ENCODE peak calls at places on chromosomes 1 and 21, in four cellular contexts. P is Panc1, X is neural crest cell, U is coronary artery. H is an unnamed sample.

GRCh38 chr21:33266784-33267135 is 593 bp downstream of the IL10RB start:
- DNase-seq in P (no peak), X (no peak), U (no peak), H (no peak)

GRCh38 chr1:62384276-62385005 is 52.4 kb upstream of the USP1 start:
- DNase-seq in P (no peak), X (no peak), U (no peak), H (peak)

GRCh38 chr21:14901482-14901958 is 163.3 kb downstream of the NRIP1 start:
- DNase-seq in P (no peak), X (no peak), U (no peak), H (peak)

GRCh38 chr21:26572668-26573381 is at the start of gene CYYR1:
- DNase-seq in P (no peak), X (peak), U (no peak), H (no peak)

GRCh38 chr1:174877208-174877673 is 122.5 kb upstream of the CACYBP start:
- DNase-seq in P (no peak), X (no peak), U (no peak), H (no peak)

GRCh38 chr1:44036409-44037111 is 5.3 kb upstream of the SLC6A9 start:
- DNase-seq in P (no peak), X (peak), U (no peak), H (peak)

GRCh38 chr1:65509912-65510680 is 89.6 kb downstream of the LEPR start:
- DNase-seq in P (no peak), X (no peak), U (no peak), H (peak)

GRCh38 chr1:34500451-34500850 is 254.4 kb upstream of the GJB5 start:
- DNase-seq in P (no peak), X (peak), U (no peak), H (peak)

GRCh38 chr21:36479415-36480402 is at the start of gene CLDN14:
- DNase-seq in P (no peak), X (no peak), U (no peak), H (no peak)

GRCh38 chr21:39055167-39055767 is 128.0 kb downstream of the PSMG1 start:
- DNase-seq in P (no peak), X (no peak), U (no peak), H (no peak)

GRCh38 chr1:156050376-156050775 is 3.2 kb downstream of the UBQLN4 start:
- DNase-seq in P (no peak), X (no peak), U (no peak), H (no peak)

GRCh38 chr21:44618504-44618903 is 6.6 kb downstream of the KRTAP10-8 start:
- DNase-seq in P (no peak), X (no peak), U (no peak), H (no peak)

GRCh38 chr1:165910764-165911421 is 83.5 kb downstream of the UCK2 start:
- DNase-seq in P (no peak), X (no peak), U (no peak), H (no peak)

GRCh38 chr1:77060000-77060399 is 159.2 kb downstream of the PIGK start:
- DNase-seq in P (no peak), X (no peak), U (no peak), H (no peak)

GRCh38 chr1:231487019-231487418 is 41.5 kb upstream of the TSNAX start:
- DNase-seq in P (no peak), X (no peak), U (no peak), H (peak)

GRCh38 chr1:71787699-71788098 is 494.6 kb downstream of the NEGR1 start:
- DNase-seq in P (no peak), X (no peak), U (no peak), H (no peak)

GRCh38 chr1:60222492-60223369 is 149.2 kb upstream of the C1orf87 start:
- DNase-seq in P (no peak), X (no peak), U (no peak), H (no peak)

GRCh38 chr1:213793482-213794067 is 194.2 kb upstream of the PROX1 start:
- DNase-seq in P (no peak), X (no peak), U (no peak), H (no peak)

GRCh38 chr21:18524097-18524496 is 120.5 kb upstream of the TMPRSS15 start:
- DNase-seq in P (no peak), X (no peak), U (no peak), H (no peak)

DNA sequence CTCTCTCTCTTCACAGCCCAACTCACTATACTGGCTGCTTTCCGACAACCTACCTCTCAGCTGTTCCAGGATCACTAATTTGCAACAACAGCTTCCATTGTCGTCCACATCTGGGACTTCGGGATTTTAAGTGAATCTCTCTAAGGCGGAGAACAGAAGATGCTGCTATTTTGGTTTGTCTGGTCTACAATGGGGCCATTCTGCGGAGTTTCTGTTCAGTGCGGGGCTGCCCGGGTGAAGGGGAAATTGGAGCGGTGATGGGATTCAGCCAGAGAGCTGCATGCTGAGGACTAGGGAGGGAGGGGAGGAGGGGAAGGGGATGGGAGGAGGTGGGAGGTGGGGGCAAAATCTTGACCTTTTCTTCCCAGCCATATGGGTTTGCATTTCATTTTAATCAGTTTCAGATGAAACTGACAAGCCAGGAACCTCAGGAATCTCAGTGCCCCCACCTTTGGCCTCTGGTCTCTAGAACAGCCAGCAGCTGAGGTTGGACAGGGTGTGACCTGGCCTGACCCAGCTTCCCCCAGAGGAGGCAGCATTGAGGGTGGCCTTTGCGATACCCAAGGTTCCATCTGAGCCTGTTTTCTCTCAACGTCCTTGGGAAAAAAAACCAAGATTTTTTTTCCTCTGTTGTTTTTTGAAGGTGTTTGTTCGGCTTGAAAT is 6.9 kb upstream of the SRP9 start:
- DNase-seq in P (no peak), X (no peak), U (no peak), H (no peak)
- TF ChIP-seq CTCF in P (no peak), X (no peak), U (no peak), H (no peak)

GRCh38 chr1:169329383-169329782 is 38.2 kb downstream of the NME7 start:
- DNase-seq in P (no peak), X (no peak), U (no peak), H (no peak)
- TF ChIP-seq CTCF in P (no peak), X (no peak), U (no peak), H (no peak)

GRCh38 chr1:24779689-24780464 is 34.6 kb downstream of the CLIC4 start:
- DNase-seq in P (no peak), X (no peak), U (no peak), H (no peak)
- TF ChIP-seq CTCF in P (no peak), X (no peak), U (no peak), H (no peak)

DNA sequence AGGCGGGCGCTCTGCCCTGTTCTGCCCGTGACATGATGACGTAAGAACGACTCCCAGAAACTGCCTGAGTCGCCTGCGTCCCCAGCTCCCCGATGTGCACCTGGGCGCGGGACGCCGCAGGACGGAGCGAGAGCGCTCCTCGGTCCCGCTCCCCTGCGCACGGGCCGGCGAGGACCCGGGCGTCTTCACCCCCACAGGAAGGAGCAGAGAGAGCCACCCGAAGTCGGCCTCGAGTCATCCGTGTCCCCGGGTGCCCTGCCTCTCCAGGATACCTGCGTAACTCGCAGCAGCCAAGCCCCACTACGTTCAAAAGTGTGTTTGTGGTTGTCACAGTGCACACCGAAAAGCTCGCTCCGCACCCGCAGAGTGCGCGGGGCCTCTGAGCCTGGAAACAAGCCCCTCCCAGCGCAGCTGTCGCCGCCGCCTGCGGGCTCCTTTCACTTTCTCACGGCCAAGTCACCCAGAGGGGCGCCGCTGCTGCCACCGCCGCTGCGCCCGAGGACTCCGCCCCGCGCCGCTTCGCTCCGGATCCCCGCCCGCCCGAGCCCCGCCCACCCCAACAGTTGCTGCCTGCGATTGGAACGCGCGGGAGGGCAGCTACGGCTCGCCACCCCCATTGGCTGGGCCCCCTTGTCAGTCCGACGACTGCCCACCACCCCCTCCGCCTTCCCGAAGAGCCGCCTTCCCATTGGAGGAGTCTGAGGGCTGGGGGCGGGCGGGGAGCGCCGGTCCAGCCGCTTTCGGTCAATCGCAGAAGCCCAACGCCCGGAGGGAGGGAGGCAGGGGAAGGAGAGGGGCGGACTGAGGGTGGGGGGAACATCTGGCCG is 3.1 kb upstream of the ZBTB18 start:
- DNase-seq in P (peak), X (peak), U (peak), H (peak)
- TF ChIP-seq CTCF in P (no peak), X (no peak), U (no peak), H (no peak)

GRCh38 chr1:21321963-21322680 is 31.9 kb upstream of the ECE1 start:
- DNase-seq in P (no peak), X (no peak), U (no peak), H (no peak)
- TF ChIP-seq CTCF in P (no peak), X (no peak), U (no peak), H (no peak)

DNA sequence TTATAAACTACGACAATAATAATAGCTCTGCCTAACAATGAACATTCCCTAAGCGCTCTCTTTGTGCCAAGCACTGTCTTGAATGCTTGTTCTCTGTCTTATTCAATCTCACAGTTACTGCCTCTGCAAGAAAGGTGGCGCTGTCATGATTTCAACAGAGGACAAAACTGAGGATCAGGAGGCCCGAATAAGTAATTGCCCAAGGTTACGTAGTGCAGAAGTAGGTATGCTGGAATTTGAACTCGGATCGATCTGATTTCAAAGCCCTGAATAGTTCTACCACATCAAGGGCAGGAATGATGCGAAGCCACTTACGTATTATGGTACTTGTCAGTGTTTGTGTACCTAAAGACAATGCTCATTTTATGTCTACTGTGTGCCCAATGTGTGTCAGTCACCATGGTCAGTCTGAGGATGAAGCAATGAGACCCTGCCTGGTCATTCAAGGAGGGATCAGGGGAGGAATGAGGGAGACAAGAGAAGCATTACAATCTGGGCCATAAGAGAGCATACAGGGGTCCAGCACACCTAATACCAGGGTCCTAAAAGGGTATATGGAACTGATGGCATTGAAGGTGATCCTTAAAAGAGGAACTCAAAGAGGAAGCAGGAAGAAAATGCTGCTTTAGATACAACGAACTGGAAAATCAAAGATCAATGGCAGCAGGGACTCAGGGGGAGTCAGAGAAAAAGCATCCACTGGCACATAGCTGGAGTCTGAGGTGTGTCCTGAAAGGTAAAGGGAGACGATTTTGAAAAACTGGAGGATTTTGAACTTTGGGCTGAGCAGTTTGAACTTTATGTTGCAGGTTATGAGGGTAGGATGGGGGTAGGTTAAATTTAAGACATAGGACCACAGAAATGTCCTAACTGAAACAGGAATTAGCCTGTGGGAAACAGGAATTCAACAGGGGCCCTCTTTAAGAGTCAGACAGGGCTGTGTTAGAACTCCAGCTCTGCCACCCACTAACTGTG is 389.1 kb downstream of the PLPP3 start:
- DNase-seq in P (no peak), X (peak), U (no peak), H (peak)
- TF ChIP-seq CTCF in P (peak), X (peak), U (no peak), H (no peak)

DNA sequence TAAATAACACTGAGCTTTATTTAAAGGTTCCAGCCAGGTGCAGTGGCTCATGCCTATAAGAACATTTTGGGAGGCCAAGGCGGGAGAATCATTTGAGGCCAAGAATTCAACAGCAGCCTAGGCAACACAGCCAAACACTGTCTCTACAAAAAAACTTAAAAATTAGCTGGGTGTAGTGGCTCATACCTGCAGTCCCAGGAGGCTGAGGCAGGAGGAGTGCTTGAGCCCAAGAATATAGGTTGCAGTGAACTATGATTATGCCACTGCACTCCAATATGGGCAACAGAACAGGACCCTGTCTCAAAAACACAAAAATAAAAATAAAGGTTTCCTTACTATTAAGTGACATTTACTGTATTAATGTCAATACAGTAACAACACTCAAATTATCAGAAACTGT is 2.1 kb downstream of the TAF12 start:
- DNase-seq in P (no peak), X (no peak), U (no peak), H (peak)
- TF ChIP-seq CTCF in P (no peak), X (peak), U (no peak), H (peak)

DNA sequence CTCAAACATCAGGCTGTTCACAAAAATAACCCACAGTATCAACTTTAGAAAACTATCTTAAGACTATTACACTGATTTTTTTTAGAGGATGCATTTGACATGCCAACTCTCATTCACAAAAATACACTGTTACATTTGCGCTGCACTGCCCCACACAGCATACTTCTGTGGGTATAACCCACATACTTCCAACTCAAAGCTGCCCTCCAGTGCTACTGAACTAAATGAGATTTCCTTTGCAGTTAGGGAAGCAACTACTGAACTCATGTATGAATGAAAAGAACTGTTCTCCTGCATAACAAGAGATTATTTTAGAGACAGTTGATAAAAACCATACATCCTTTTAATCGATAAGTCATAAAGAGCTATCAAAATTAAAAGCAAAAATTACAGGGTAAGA is 25.8 kb upstream of the GADD45A start:
- DNase-seq in P (no peak), X (no peak), U (no peak), H (no peak)
- TF ChIP-seq CTCF in P (no peak), X (no peak), U (no peak), H (no peak)

GRCh38 chr1:188778578-188778977 is 1699.1 kb downstream of the BRINP3 start:
- DNase-seq in P (no peak), X (no peak), U (no peak), H (peak)

GRCh38 chr1:188782220-188782841 is 1695.3 kb downstream of the BRINP3 start:
- DNase-seq in P (peak), X (peak), U (no peak), H (peak)
- TF ChIP-seq CTCF in P (peak), X (peak), U (no peak), H (peak)

GRCh38 chr1:36653850-36654249 is 171.1 kb upstream of the CSF3R start:
- DNase-seq in P (no peak), X (no peak), U (no peak), H (peak)
- TF ChIP-seq CTCF in P (no peak), X (no peak), U (no peak), H (no peak)

H was measured in MCF 10A.